ENCODE peak calls at places on chromosome 9, in six cellular contexts. N, M, T, H, D and V are unnamed samples. For H3K4me1, the result is how much of the 10 kb centered on the place peaks cover.

GRCh38 chr9:117733465-117733864 is 29.3 kb downstream of the TLR4 start:
- DNase-seq in D (no peak), M (no peak), T (no peak), H (no peak), N (no peak), V (no peak)

GRCh38 chr9:32954642-32955041 is 46.8 kb downstream of the APTX start:
- DNase-seq in H (no peak), D (no peak), M (peak), T (peak), N (no peak), V (no peak)

GRCh38 chr9:109880276-109881169 is 100.5 kb downstream of the PALM2AKAP2 start:
- DNase-seq in N (peak), M (peak), H (no peak), T (peak), D (peak), V (peak)

GRCh38 chr9:91186311-91187101 is 175.2 kb downstream of the AUH start:
- DNase-seq in D (peak), M (no peak), T (peak), H (no peak), N (no peak), V (no peak)

GRCh38 chr9:115349542-115349941 is 231.6 kb upstream of the TNC start:
- DNase-seq in H (no peak), D (peak), N (no peak), M (no peak), T (peak), V (no peak)

GRCh38 chr9:34555002-34555348 is 32.2 kb upstream of the ENHO start:
- DNase-seq in N (no peak), M (peak), T (no peak), D (no peak), H (no peak), V (peak)

GRCh38 chr9:128911529-128912035 is 9.2 kb upstream of the PHYHD1 start:
- DNase-seq in H (no peak), T (peak), N (no peak), D (peak), M (no peak), V (no peak)

GRCh38 chr9:109923371-109923770 is 143.4 kb downstream of the PALM2AKAP2 start:
- DNase-seq in H (no peak), D (peak), M (no peak), N (no peak), T (no peak), V (no peak)

GRCh38 chr9:33778700-33779351 is 16.5 kb upstream of the PRSS3 start:
- DNase-seq in H (peak), T (peak), N (peak), M (peak), D (peak), V (peak)

GRCh38 chr9:135342206-135343130 is 137.1 kb upstream of the PPP1R26 start:
- DNase-seq in H (no peak), M (no peak), T (no peak), D (no peak), N (no peak), V (no peak)
- H3K4me1 ChIP-seq in H (under half), M (under half), T (under half), D (under half), N (under half), V (under half)

GRCh38 chr9:77651203-77651602 is 3.1 kb upstream of the GNA14 start:
- DNase-seq in H (no peak), M (no peak), T (no peak), D (no peak), N (no peak), V (no peak)

GRCh38 chr9:77647267-77647658 is 859 bp downstream of the GNA14 start:
- DNase-seq in D (no peak), M (no peak), N (no peak), H (no peak), T (no peak), V (no peak)

GRCh38 chr9:77649109-77649812 is 1.1 kb upstream of the GNA14 start:
- DNase-seq in D (peak), H (no peak), T (peak), N (peak), M (peak), V (no peak)

GRCh38 chr9:77648458-77649108 is 461 bp upstream of the GNA14 start:
- DNase-seq in T (peak), D (peak), N (no peak), M (no peak), H (no peak), V (peak)

GRCh38 chr9:77647659-77648457 is at the start of gene GNA14:
- DNase-seq in T (peak), D (no peak), N (no peak), M (no peak), H (no peak), V (peak)
- H3K9ac ChIP-seq in T (no peak), D (peak), N (no peak), M (no peak), H (no peak), V (no peak)

GRCh38 chr9:131954299-131954698 is 125.4 kb downstream of the MED27 start:
- DNase-seq in M (no peak), T (no peak), N (peak), H (peak), D (peak), V (peak)
- TF ChIP-seq EZH2phosphoT487 in M (no peak), T (no peak), N (no peak), H (no peak), D (no peak), V (no peak)

GRCh38 chr9:134372621-134373267 is 46.5 kb downstream of the RXRA start:
- DNase-seq in T (peak), N (no peak), H (no peak), D (no peak), M (no peak), V (no peak)
- H3K4me1 ChIP-seq in T (under half), N (under half), H (under half), D (under half), M (half or more), V (under half)